ENCODE peak calls at places on chromosome 9, in five cellular contexts. K, U, Z, S and F are unnamed samples.

GRCh38 chr9:105683688-105684275 is 10.6 kb upstream of the TMEM38B start:
- DNase-seq in K (no peak), S (no peak), Z (no peak), U (no peak), F (no peak)

GRCh38 chr9:15135167-15135792 is 171.7 kb downstream of the TTC39B start:
- DNase-seq in U (peak; percentile 63), K (peak; percentile 51), Z (peak; percentile 73), S (peak; percentile 51), F (no peak)

GRCh38 chr9:15592317-15592716 is 39.5 kb downstream of the CCDC171 start:
- DNase-seq in U (no peak), K (no peak), Z (no peak), S (no peak), F (no peak)

GRCh38 chr9:76610009-76610352 is 151.0 kb downstream of the GCNT1 start:
- DNase-seq in Z (peak; percentile 92), K (peak; percentile 84), U (no peak), S (peak; percentile 52), F (no peak)

GRCh38 chr9:38025166-38025565 is 43.9 kb downstream of the SHB start:
- DNase-seq in U (no peak), S (no peak), K (no peak), Z (no peak), F (no peak)

GRCh38 chr9:136255896-136256890 is 10.6 kb upstream of the QSOX2 start:
- DNase-seq in Z (no peak), K (no peak), U (no peak), S (no peak), F (no peak)

GRCh38 chr9:2159521-2160417 is 144.6 kb downstream of the SMARCA2 start:
- DNase-seq in U (no peak), K (no peak), S (no peak), Z (no peak), F (no peak)

GRCh38 chr9:112734892-112735291 is 15.7 kb upstream of the SNX30 start:
- DNase-seq in S (no peak), Z (no peak), U (no peak), K (no peak), F (no peak)

GRCh38 chr9:17330097-17330496 is 195.3 kb downstream of the CNTLN start:
- DNase-seq in U (no peak), Z (no peak), S (no peak), K (no peak), F (no peak)

GRCh38 chr9:109448223-109448622 is 49.9 kb downstream of the PTPN3 start:
- DNase-seq in S (no peak), Z (no peak), K (no peak), U (no peak), F (no peak)

GRCh38 chr9:135288054-135288453 is 191.5 kb upstream of the PPP1R26 start:
- DNase-seq in Z (no peak), K (no peak), S (no peak), U (no peak), F (no peak)

GRCh38 chr9:106717686-106718085 is 145.3 kb upstream of the ZNF462 start:
- DNase-seq in U (no peak), Z (no peak), K (no peak), S (no peak), F (no peak)

GRCh38 chr9:98900244-98900643 is 43.5 kb upstream of the COL15A1 start:
- DNase-seq in S (no peak), K (no peak), Z (no peak), U (no peak), F (no peak)

GRCh38 chr9:18939943-18940342 is 93.1 kb downstream of the SAXO1 start:
- DNase-seq in Z (no peak), U (no peak), S (no peak), K (no peak), F (no peak)

GRCh38 chr9:37994639-37995347 is 74.2 kb downstream of the SHB start:
- DNase-seq in U (no peak), S (peak; percentile 57), K (peak; percentile 80), Z (peak; percentile 89), F (no peak)

GRCh38 chr9:97889941-97890557 is 32.3 kb downstream of the TRMO start:
- DNase-seq in U (peak; percentile 57), S (peak; percentile 47), K (no peak), Z (no peak), F (no peak)

GRCh38 chr9:114696814-114697544 is 15.0 kb upstream of the TEX48 start:
- DNase-seq in S (no peak), K (no peak), Z (no peak), U (no peak), F (no peak)

GRCh38 chr9:15873573-15874177 is 320.8 kb downstream of the CCDC171 start:
- DNase-seq in U (peak; percentile 6), K (no peak), Z (no peak), S (no peak), F (no peak)

GRCh38 chr9:38233343-38233742 is 159.2 kb upstream of the ALDH1B1 start:
- DNase-seq in S (no peak), K (no peak), U (no peak), Z (no peak), F (peak; percentile 18)

GRCh38 chr9:107650321-107650720 is 160.8 kb upstream of the KLF4 start:
- DNase-seq in K (no peak), U (no peak), S (no peak), Z (no peak), F (no peak)

GRCh38 chr9:136668983-136669790 is 6.5 kb downstream of the EGFL7 start:
- DNase-seq in K (no peak), Z (no peak), U (no peak), S (no peak), F (no peak)

GRCh38 chr9:93908591-93909241 is 46.4 kb downstream of the BARX1 start:
- DNase-seq in U (no peak), Z (no peak), K (no peak), S (no peak), F (no peak)

GRCh38 chr9:131693651-131694597 is 46.0 kb downstream of the RAPGEF1 start:
- DNase-seq in U (no peak), S (no peak), K (no peak), Z (no peak), F (no peak)

GRCh38 chr9:130770679-130771442 is 64.2 kb upstream of the ABL1 start:
- DNase-seq in Z (no peak), S (no peak), K (no peak), U (no peak), F (no peak)

GRCh38 chr9:27090231-27090630 is 18.8 kb upstream of the TEK start:
- DNase-seq in K (no peak), S (no peak), Z (no peak), U (no peak), F (no peak)

GRCh38 chr9:86112057-86112456 is 12.7 kb upstream of the GOLM1 start:
- DNase-seq in K (no peak), Z (no peak), S (no peak), U (no peak), F (no peak)

GRCh38 chr9:97705354-97705950 is 8.3 kb upstream of the XPA start:
- DNase-seq in S (no peak), K (no peak), Z (no peak), U (no peak), F (no peak)

DNA sequence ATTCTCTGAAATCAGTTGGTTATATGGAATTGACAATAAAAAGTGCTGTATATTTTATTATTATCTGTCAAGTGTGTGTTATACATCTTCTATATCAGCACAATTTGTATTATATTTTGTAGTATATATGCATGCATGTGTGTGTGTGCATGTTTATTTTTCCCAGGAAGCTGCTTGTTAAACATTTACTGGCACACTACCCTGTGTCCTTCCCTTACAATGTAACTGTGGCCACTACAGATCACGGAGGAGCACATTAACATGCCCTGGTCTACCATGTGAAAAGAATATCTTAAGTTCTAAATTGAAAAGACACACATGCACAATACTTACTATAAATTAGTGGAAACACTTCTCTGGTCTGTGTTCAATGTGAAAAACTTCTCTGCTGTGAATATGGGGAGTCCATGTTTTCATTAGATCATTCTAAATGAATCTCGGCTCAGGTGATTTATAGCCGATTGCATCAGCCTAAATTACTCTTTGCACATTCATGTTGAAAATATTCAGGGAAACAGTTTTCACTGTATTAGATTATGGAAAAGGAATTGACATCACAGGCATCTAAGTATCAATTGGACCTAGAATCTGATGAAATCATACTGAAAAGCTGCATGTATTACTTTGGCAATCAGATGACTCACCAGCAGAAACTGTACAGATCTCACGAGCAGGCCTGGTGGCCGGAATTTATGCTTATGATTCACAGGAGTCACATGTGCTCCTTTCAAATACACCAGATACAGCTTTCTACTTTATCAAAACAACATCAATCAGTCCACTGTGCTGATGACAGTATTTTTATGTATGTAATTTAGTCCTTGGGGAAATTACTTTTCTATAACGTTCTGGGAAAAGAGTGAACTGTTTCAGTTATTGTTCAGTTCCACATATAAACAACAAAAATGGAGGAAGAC is 39.4 kb downstream of the LURAP1L start:
- DNase-seq in U (no peak), S (no peak), K (peak; percentile 79), Z (peak; percentile 86), F (no peak)
- TF ChIP-seq CTCF in U (no peak), S (peak; percentile 33), K (no peak), Z (no peak), F (peak; percentile 55)

DNA sequence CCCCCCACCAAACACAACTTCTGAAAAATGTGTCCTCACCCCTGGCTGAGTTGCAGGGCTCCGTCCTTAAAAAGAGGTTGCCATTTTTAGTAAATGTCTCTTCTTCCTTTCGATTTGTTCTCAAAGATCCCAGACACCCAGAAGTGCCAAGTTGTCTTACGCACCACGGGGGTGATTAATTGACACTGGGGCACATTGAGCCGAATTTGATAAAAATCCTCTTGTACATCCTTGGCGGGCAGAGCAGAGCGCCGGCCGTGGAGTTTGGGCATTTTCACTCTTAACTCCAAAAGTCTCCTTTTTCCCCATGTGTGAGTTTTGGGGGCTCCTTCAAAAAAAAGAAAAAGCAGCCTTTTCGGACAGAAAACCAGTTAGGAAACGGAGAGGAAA is 4.5 kb downstream of the LMX1B start:
- DNase-seq in S (no peak), Z (no peak), U (no peak), K (no peak), F (no peak)
- TF ChIP-seq CTCF in S (no peak), Z (no peak), U (no peak), K (no peak), F (no peak)

GRCh38 chr9:116051528-116051927 is 102.1 kb upstream of the PAPPA start:
- DNase-seq in U (no peak), K (no peak), S (no peak), Z (no peak), F (no peak)
- TF ChIP-seq CTCF in U (no peak), K (no peak), S (no peak), Z (no peak), F (peak; percentile 28)

GRCh38 chr9:126513159-126514036 is 100.3 kb upstream of the LMX1B start:
- DNase-seq in S (no peak), Z (no peak), U (no peak), K (no peak), F (no peak)

GRCh38 chr9:126516561-126516935 is 97.2 kb upstream of the LMX1B start:
- DNase-seq in U (no peak), Z (no peak), K (no peak), S (no peak), F (no peak)

GRCh38 chr9:126515873-126516505 is 97.7 kb upstream of the LMX1B start:
- DNase-seq in S (no peak), Z (no peak), U (no peak), K (no peak), F (no peak)

GRCh38 chr9:126515001-126515872 is 98.5 kb upstream of the LMX1B start:
- DNase-seq in S (no peak), Z (no peak), K (no peak), U (no peak), F (no peak)

GRCh38 chr9:126514037-126514821 is 99.5 kb upstream of the LMX1B start:
- DNase-seq in U (peak; percentile 93), Z (no peak), S (no peak), K (no peak), F (no peak)
- TF ChIP-seq CTCF in U (peak; percentile 54), Z (peak; percentile 75), S (peak; percentile 28), K (no peak), F (peak; percentile 77)